ENCODE peak calls at places on chromosomes 6 and 20, in four cellular contexts. F is HepG2, W is K562, D is GM12878. X is an unnamed sample.

GRCh38 chr6:113067612-113068262 is 720.6 kb downstream of the RFPL4B start:
- DNase-seq in F (no peak), W (no peak), D (no peak), X (no peak)

GRCh38 chr6:43115365-43115764 is 39.3 kb downstream of the PTK7 start:
- DNase-seq in D (no peak), W (peak; percentile 44), F (no peak), X (no peak)

GRCh38 chr20:45822863-45823262 is 4.2 kb downstream of the TNNC2 start:
- DNase-seq in W (no peak), F (no peak), D (no peak), X (no peak)

GRCh38 chr6:140078552-140079126 is 704.2 kb upstream of the CITED2 start:
- DNase-seq in D (no peak), W (no peak), F (no peak), X (no peak)

GRCh38 chr6:130934848-130935585 is 107.8 kb downstream of the SMLR1 start:
- DNase-seq in D (no peak), W (no peak), F (peak; percentile 36), X (no peak)

GRCh38 chr20:1721687-1722512 is 64.3 kb upstream of the SIRPG start:
- DNase-seq in D (no peak), W (no peak), F (no peak), X (peak; percentile 67)

GRCh38 chr6:17059820-17060219 is 42.0 kb upstream of the STMND1 start:
- DNase-seq in W (no peak), F (no peak), D (no peak), X (no peak)

GRCh38 chr6:86031713-86032112 is 389.0 kb upstream of the SYNCRIP start:
- DNase-seq in W (no peak), F (no peak), D (no peak), X (no peak)

GRCh38 chr20:59823456-59823855 is 110.0 kb downstream of the SYCP2 start:
- DNase-seq in F (no peak), W (no peak), D (no peak), X (no peak)

GRCh38 chr6:130675072-130675471 is 152.1 kb upstream of the SMLR1 start:
- DNase-seq in W (no peak), F (no peak), D (no peak), X (no peak)

GRCh38 chr6:15969236-15969778 is 159.6 kb upstream of the MYLIP start:
- DNase-seq in W (no peak), F (no peak), D (no peak), X (no peak)

GRCh38 chr20:43681468-43681942 is 14.6 kb downstream of the MYBL2 start:
- DNase-seq in F (no peak), D (peak; percentile 21), W (no peak), X (no peak)

GRCh38 chr20:56208121-56208520 is 40.4 kb upstream of the MC3R start:
- DNase-seq in F (no peak), D (no peak), W (no peak), X (no peak)

GRCh38 chr6:157386023-157386422 is 5.0 kb downstream of the ZDHHC14 start:
- DNase-seq in W (no peak), D (no peak), F (no peak), X (no peak)

GRCh38 chr6:21360353-21360752 is 233.2 kb upstream of the SOX4 start:
- DNase-seq in D (no peak), W (no peak), F (no peak), X (no peak)

GRCh38 chr6:1527098-1527497 is 82.6 kb upstream of the FOXC1 start:
- DNase-seq in F (no peak), W (no peak), D (no peak), X (peak; percentile 36)

GRCh38 chr6:26475823-26476729 is 18.3 kb downstream of the BTN2A1 start:
- DNase-seq in F (peak; percentile 31), W (no peak), D (no peak), X (no peak)

GRCh38 chr6:29737707-29738630 is 14.7 kb downstream of the HLA-F start:
- DNase-seq in F (peak; percentile 75), D (no peak), W (peak; percentile 52), X (peak; percentile 81)
- TF ChIP-seq NR2C2 in F (no peak), D (no peak), W (no peak), X (no peak)

GRCh38 chr6:41426438-41426851 is 91.0 kb downstream of the NCR2 start:
- DNase-seq in F (no peak), D (no peak), W (no peak), X (peak; percentile 44)
- TF ChIP-seq NR2C2 in F (no peak), D (no peak), W (no peak), X (no peak)

GRCh38 chr20:50654899-50655298 is 36.4 kb downstream of the RIPOR3 start:
- DNase-seq in D (no peak), F (no peak), W (no peak), X (no peak)
- TF ChIP-seq NR2C2 in D (no peak), F (no peak), W (no peak), X (no peak)

DNA sequence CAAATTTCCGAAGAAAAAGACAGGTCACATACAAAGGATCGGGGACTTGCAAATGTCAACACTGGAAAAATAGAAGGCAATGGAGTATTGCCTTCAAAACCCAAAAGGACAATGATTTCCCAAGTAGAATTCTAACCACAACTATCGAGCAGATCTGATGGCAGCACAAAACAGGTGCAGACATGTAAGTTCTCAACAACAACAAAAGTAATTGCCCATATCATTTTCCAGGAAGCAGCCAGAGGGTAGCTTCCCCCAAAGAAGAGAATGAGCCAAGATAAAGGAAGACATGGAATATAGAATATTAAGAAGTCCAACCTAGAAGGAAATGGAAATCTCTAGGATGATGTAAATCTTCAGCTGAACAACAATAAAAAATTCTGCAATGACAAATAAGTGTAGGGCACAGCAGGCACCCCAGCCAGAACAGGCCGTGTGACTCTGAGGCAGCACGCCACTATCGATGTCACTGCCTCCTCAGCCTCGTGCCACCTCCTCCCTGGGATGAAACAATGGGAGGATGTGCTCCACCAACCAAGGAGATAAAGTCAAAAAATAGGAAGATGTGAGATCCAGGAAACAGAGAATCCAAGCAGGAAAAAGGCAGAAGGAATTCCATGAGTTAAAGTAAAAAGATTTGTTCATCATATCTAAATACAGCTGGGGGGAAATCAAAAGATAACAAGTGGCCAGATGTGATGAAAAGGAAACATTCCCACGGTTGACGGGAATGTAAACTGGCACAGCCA is 34.1 kb downstream of the SERPINB1 start:
- DNase-seq in D (no peak), W (no peak), F (no peak), X (no peak)
- TF ChIP-seq NR2C2 in D (no peak), W (no peak), F (no peak), X (no peak)

GRCh38 chr6:106700581-106700980 is 71.2 kb downstream of the QRSL1 start:
- DNase-seq in F (no peak), W (no peak), D (no peak), X (no peak)

GRCh38 chr6:106704327-106704726 is 74.9 kb downstream of the QRSL1 start:
- DNase-seq in D (no peak), F (no peak), W (no peak), X (no peak)

GRCh38 chr6:106702046-106702445 is 72.7 kb downstream of the QRSL1 start:
- DNase-seq in F (no peak), D (no peak), W (no peak), X (no peak)

GRCh38 chr6:106705156-106705555 is 75.8 kb downstream of the QRSL1 start:
- DNase-seq in D (no peak), F (no peak), W (no peak), X (no peak)

DNA sequence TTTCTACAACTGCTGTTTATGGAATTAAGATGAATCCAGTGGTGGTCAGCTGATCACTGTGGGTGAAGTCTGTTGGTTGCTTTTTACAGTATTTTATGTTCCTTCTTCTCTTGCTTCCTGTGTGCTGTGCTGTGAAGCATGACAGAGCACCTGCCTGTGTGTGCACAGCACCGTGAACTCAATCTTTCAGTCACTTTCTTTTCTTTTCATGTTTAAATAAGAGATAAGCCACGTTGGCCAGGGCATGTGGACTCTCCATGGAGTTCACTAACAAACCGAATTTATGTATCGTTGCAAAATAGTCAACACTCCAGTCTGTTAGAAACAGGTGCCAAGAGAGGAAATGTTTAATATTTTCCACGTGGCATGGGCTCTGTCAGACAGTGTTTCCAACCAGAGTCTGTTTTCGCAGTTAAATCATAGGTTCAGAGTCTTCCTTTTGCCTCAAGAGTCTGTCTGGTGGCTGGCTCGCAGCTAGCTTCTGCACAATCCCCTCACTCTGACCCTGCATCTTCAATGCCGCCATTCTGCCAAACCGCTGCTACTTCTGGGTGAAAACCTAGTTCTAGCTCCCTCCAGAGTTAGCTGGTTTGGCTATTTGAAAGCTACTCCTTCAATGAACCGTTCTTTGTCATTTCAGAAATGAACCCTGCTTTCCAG is 73.2 kb downstream of the QRSL1 start:
- DNase-seq in F (peak; percentile 83), W (no peak), D (peak; percentile 86), X (no peak)
- TF ChIP-seq NR2C2 in F (peak; percentile 28), W (no peak), D (no peak), X (no peak)

DNA sequence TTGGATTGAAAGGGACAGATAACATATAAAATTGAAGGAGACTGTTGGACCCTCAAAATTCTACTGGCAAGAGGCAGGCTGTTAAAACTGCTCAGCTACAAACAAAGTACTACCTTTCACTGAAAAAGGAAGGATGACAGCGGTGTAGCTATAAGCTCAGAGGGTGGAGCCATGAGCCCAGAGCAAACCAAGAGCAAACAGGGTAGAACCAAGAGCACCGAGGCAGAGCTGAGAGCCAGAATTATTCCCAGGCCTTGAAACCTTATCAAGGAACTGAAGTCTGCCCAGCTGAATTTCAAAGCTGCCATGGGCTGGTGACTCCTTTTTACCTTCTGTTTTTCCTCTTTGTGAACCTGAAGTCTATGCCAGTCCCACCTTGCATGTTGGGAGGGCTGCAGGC is 74.7 kb upstream of the SLC4A11 start:
- DNase-seq in F (no peak), W (no peak), D (no peak), X (no peak)
- TF ChIP-seq NR2C2 in F (no peak), W (no peak), D (no peak), X (no peak)

GRCh38 chr6:87376643-87377042 is 31.1 kb upstream of the CFAP206 start:
- DNase-seq in F (no peak), W (no peak), D (no peak), X (no peak)
- TF ChIP-seq NR2C2 in F (no peak), W (no peak), D (no peak), X (no peak)

GRCh38 chr6:128129679-128130078 is 228.8 kb upstream of the THEMIS start:
- DNase-seq in D (no peak), F (no peak), W (no peak), X (no peak)

GRCh38 chr6:128124713-128125112 is 223.9 kb upstream of the THEMIS start:
- DNase-seq in F (peak; percentile 69), D (no peak), W (no peak), X (no peak)

GRCh38 chr6:128131566-128131965 is 230.7 kb upstream of the THEMIS start:
- DNase-seq in F (no peak), D (no peak), W (no peak), X (no peak)

GRCh38 chr6:128131036-128131435 is 230.2 kb upstream of the THEMIS start:
- DNase-seq in W (no peak), D (no peak), F (no peak), X (no peak)

DNA sequence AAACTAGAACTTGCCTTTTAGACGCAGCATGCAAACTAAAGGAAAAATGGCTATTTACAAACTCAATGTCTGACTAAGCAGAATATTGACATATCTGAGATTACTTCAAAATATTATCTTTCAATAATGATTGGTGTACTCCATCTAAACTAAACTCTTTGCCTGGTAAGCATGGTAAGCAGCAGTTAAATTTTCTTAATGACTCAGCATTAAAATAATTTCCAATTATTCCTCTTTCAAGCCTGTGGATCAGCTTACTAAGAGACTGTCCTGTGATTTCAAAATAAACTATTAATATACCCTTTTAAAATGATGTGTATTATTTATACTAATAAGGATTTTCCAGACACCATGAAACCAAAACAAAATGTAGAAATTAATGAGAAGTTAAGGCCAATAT is 226.8 kb upstream of the THEMIS start:
- DNase-seq in F (no peak), W (no peak), D (no peak), X (no peak)
- TF ChIP-seq NR2C2 in F (no peak), W (no peak), D (no peak), X (no peak)

X was measured in WTC11.